ENCODE peak calls at places on chromosomes 4 and X, in four cellular contexts. H is WTC11, I is GM12878, K is HepG2. Q is an unnamed sample.
A peak's percentile ranks its signal among the peaks of the same experiment; 100 is the strongest.

GRCh38 chrX:68186552-68187262 is 246.6 kb downstream of the OPHN1 start:
- DNase-seq in H (no peak), I (no peak), K (no peak), Q (no peak)

GRCh38 chrX:110734894-110735541 is 60.6 kb downstream of the CHRDL1 start:
- DNase-seq in H (no peak), I (no peak), K (no peak), Q (no peak)

GRCh38 chrX:150364347-150365050 is 1.4 kb downstream of the MAMLD1 start:
- DNase-seq in H (peak; percentile 13), I (no peak), K (no peak), Q (no peak)

GRCh38 chr4:98631506-98631905 is 26.9 kb downstream of the TSPAN5 start:
- DNase-seq in H (no peak), I (no peak), K (no peak), Q (no peak)

GRCh38 chr4:170234800-170235199 is 145.0 kb upstream of the AADAT start:
- DNase-seq in H (no peak), I (no peak), K (no peak), Q (no peak)

GRCh38 chrX:148417934-148418333 is 82.5 kb upstream of the AFF2 start:
- DNase-seq in H (no peak), I (no peak), K (no peak), Q (no peak)

GRCh38 chr4:72567821-72568620 is 1.0 kb downstream of the ADAMTS3 start:
- DNase-seq in H (peak; percentile 88), I (no peak), K (peak; percentile 3), Q (peak; percentile 97)

GRCh38 chr4:94603170-94603747 is 151.5 kb downstream of the PDLIM5 start:
- DNase-seq in H (no peak), I (no peak), K (no peak), Q (peak; percentile 8)

GRCh38 chrX:66635360-66635759 is 3.5 kb downstream of the EDA2R start:
- DNase-seq in H (no peak), I (no peak), K (no peak), Q (no peak)

GRCh38 chr4:25654971-25655963 is at the start of gene SLC34A2:
- DNase-seq in H (peak; percentile 85), I (no peak), K (peak; percentile 7), Q (no peak)

GRCh38 chrX:140712413-140713173 is 3.0 kb downstream of the LINC00632 start:
- DNase-seq in H (peak; percentile 60), I (no peak), K (no peak), Q (no peak)

GRCh38 chrX:119500061-119500800 is 32.0 kb downstream of the SLC25A5 start:
- DNase-seq in H (no peak), I (no peak), K (no peak), Q (no peak)

GRCh38 chr4:89290727-89291126 is 16.9 kb downstream of the GPRIN3 start:
- DNase-seq in H (no peak), I (no peak), K (no peak), Q (no peak)
- TF ChIP-seq CREM in H (no peak), I (no peak), K (no peak), Q (no peak)

GRCh38 chr4:80226091-80226490 is 28.8 kb downstream of the PRDM8 start:
- DNase-seq in H (no peak), I (no peak), K (no peak), Q (no peak)

GRCh38 chr4:80231180-80231579 is 33.9 kb downstream of the PRDM8 start:
- DNase-seq in H (no peak), I (no peak), K (no peak), Q (no peak)

GRCh38 chr4:80228460-80228859 is 31.2 kb downstream of the PRDM8 start:
- DNase-seq in H (no peak), I (no peak), K (no peak), Q (no peak)

GRCh38 chr4:80229590-80229989 is 32.3 kb downstream of the PRDM8 start:
- DNase-seq in H (no peak), I (peak; percentile 60), K (no peak), Q (no peak)

GRCh38 chr4:80229128-80229527 is 31.8 kb downstream of the PRDM8 start:
- DNase-seq in H (no peak), I (no peak), K (no peak), Q (no peak)
- TF ChIP-seq CREM in H (no peak), I (no peak), K (no peak), Q (no peak)

GRCh38 chr4:8051644-8052043 is 107.0 kb downstream of the ABLIM2 start:
- DNase-seq in H (no peak), I (no peak), K (no peak), Q (no peak)
- TF ChIP-seq CREM in H (no peak), I (no peak), K (no peak), Q (no peak)

GRCh38 chrX:46325312-46325877 is 219.8 kb downstream of the ZNF674 start:
- DNase-seq in H (peak; percentile 22), I (no peak), K (peak; percentile 41), Q (no peak)
- TF ChIP-seq CREM in H (no peak), I (no peak), K (no peak), Q (no peak)

GRCh38 chr4:4841156-4841555 is 18.3 kb upstream of the MSX1 start:
- DNase-seq in H (no peak), I (no peak), K (no peak), Q (no peak)
- TF ChIP-seq CREM in H (no peak), I (no peak), K (no peak), Q (no peak)

GRCh38 chr4:71004281-71004851 is 10.9 kb downstream of the DCK start:
- DNase-seq in H (peak; percentile 41), I (no peak), K (peak; percentile 7), Q (no peak)
- TF ChIP-seq CREM in H (no peak), I (no peak), K (no peak), Q (no peak)

GRCh38 chr4:185693548-185694215 is 118.3 kb downstream of the SORBS2 start:
- DNase-seq in H (no peak), I (no peak), K (no peak), Q (no peak)
- TF ChIP-seq CREM in H (no peak), I (no peak), K (no peak), Q (no peak)

GRCh38 chr4:3649491-3649890 is 116.7 kb upstream of the ADRA2C start:
- DNase-seq in H (no peak), I (no peak), K (no peak), Q (no peak)

GRCh38 chr4:3651267-3651846 is 114.8 kb upstream of the ADRA2C start:
- DNase-seq in H (no peak), I (no peak), K (peak; percentile 9), Q (no peak)

GRCh38 chr4:3654036-3654807 is 112.0 kb upstream of the ADRA2C start:
- DNase-seq in H (no peak), I (no peak), K (no peak), Q (no peak)

GRCh38 chr4:3655485-3656429 is 110.4 kb upstream of the ADRA2C start:
- DNase-seq in H (peak; percentile 34), I (no peak), K (no peak), Q (no peak)

DNA sequence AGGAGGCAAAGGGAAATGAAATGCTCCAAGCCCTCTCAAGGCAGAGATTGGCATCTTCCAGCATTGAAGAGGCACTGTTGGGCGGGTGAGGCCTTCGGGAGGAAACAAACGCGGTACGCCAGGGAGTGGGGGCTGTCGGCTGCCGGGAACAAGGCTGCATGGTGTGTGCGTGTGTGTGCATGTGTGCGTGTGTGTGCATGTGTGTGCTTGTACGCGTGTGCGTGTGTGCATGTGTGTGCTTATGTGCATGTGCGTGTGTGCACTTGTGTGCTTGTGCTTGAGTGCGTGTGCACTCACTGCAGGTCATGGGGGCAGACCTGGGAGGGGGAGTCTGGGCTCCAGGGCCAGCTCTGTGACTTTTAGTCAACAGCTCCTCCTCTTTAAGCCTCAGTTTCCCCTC is 113.6 kb upstream of the ADRA2C start:
- DNase-seq in H (no peak), I (no peak), K (no peak), Q (no peak)
- TF ChIP-seq CREM in H (no peak), I (no peak), K (no peak), Q (no peak)

Q was measured in K562.